ENCODE peak calls at places on chromosome 9, in eight cellular contexts. W, U, O, T, H, C, E and S are unnamed samples.

GRCh38 chr9:109118802-109119438 is 827 bp downstream of the TMEM245 start:
- DNase-seq in W (peak; percentile 17), U (peak; percentile 81), O (no peak), T (no peak), H (peak; percentile 26), C (peak; percentile 27), E (peak; percentile 32), S (peak; percentile 38)

GRCh38 chr9:90455316-90455715 is 187.3 kb downstream of the DIRAS2 start:
- DNase-seq in W (no peak), U (no peak), O (no peak), T (no peak), H (no peak), C (no peak), E (no peak), S (no peak)

GRCh38 chr9:136631038-136632000 is 31.4 kb upstream of the EGFL7 start:
- DNase-seq in W (peak; percentile 89), U (peak; percentile 80), O (peak; percentile 87), T (peak; percentile 87), H (peak; percentile 86), C (peak; percentile 68), E (peak; percentile 70), S (peak; percentile 97)

GRCh38 chr9:99820330-99821186 is 1.1 kb upstream of the NR4A3 start:
- DNase-seq in W (peak; percentile 83), U (no peak), O (peak; percentile 70), T (peak; percentile 90), H (peak; percentile 76), C (peak; percentile 76), E (peak; percentile 75), S (peak; percentile 88)

GRCh38 chr9:75545292-75545691 is 345.2 kb upstream of the PCSK5 start:
- DNase-seq in W (no peak), U (no peak), O (no peak), T (no peak), H (no peak), C (no peak), E (no peak), S (no peak)

GRCh38 chr9:27771803-27772545 is 198.7 kb upstream of the C9orf72 start:
- DNase-seq in W (peak; percentile 85), U (peak; percentile 96), O (no peak), T (peak; percentile 92), H (peak; percentile 86), C (peak; percentile 74), E (peak; percentile 46), S (no peak)

GRCh38 chr9:4206718-4207117 is 93.2 kb downstream of the GLIS3 start:
- DNase-seq in W (peak; percentile 92), U (no peak), O (no peak), T (no peak), H (peak; percentile 53), C (no peak), E (no peak), S (no peak)

GRCh38 chr9:80797841-80798688 is 891.3 kb downstream of the TLE1 start:
- DNase-seq in W (no peak), U (no peak), O (no peak), T (no peak), H (no peak), C (peak; percentile 77), E (peak; percentile 54), S (no peak)

GRCh38 chr9:70484232-70485130 is 70.0 kb upstream of the KLF9 start:
- DNase-seq in W (peak; percentile 95), U (peak; percentile 74), O (peak; percentile 36), T (peak; percentile 95), H (peak; percentile 93), C (peak; percentile 85), E (peak; percentile 67), S (peak; percentile 95)

GRCh38 chr9:108549184-108549583 is 306.6 kb downstream of the ACTL7B start:
- DNase-seq in W (no peak), U (no peak), O (no peak), T (no peak), H (peak; percentile 42), C (no peak), E (no peak), S (no peak)

GRCh38 chr9:106857811-106858470 is 5.0 kb upstream of the ZNF462 start:
- DNase-seq in W (no peak), U (no peak), O (no peak), T (no peak), H (peak; percentile 46), C (no peak), E (no peak), S (no peak)

DNA sequence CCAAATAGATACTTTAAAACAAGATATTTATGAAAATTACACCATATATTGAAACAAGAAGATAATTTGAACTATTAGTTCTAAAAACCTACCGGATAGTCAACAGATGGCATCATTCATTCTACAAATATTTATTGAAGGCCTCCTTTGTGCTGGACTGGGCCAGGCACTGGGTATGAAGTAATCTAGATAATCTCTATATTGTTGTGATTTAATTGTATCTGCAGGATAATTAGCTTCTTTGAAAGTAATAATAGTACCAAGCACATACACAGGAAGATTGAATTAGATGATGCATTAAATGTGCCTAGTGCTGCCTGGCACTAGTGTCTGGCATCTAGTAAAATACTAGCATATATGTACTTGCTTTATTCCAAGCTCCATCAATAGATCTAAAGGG is 735.2 kb upstream of the DMAC1 start:
- DNase-seq in W (no peak), U (no peak), O (no peak), T (no peak), H (no peak), C (no peak), E (no peak), S (no peak)
- H3K4me3 ChIP-seq in W (no peak overlapping the region), U (no peak overlapping the region), O (no peak overlapping the region), T (no peak overlapping the region), H (no peak overlapping the region), C (no peak overlapping the region), E (no peak overlapping the region), S (no peak overlapping the region)

DNA sequence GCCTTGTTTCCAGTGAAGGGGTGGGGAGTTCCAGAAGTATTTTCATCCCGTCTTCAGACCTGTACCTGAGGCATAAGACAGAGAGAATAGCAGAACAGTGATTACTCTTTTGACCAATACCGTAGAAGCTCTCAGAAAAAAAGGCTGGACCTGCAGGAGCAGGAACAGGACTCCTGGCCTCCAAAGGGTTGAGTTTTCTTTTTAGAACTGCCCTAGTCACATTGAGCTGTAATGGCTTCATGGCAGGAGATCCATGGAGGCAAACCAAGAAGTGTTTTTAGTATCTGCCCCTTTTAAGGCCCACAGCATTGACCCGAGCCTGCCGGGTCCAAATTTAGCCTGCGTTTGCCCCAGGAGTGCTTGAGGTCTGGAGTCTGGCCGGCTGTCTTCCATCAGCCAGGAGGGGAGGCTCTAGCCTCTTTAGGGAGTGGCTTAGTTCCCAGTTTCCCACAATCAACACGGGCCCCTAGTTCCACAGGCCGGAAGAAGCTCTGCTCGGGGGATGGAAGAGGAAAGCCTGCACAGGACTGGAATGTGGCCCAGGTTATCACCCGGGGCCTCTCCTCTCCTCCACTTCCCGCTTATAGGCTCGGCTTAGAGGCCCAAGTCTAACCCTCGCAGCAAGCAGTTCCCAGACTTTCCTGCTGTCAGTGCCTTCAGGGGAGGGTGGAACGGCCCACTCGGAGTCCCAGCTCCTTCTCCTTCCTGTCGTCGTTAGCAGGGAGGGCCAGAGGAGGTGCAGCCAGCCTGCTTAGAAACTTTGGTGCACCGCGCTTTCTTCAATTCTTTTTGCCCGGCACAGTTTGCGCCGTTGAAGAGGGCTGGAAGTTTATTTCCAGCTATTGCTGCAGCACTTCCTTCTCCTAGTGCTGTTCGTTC is 80.7 kb downstream of the C9orf152 start:
- DNase-seq in W (peak; percentile 97), U (peak; percentile 95), O (no peak), T (peak; percentile 88), H (peak; percentile 86), C (no peak), E (peak; percentile 58), S (peak; percentile 51)
- H3K4me3 ChIP-seq in W (peak overlapping the region; percentile 60), U (no peak overlapping the region), O (no peak overlapping the region), T (peak overlapping the region; percentile 36), H (peak overlapping the region; percentile 40), C (no peak overlapping the region), E (peak overlapping the region; percentile 52), S (peak overlapping the region; percentile 67)

GRCh38 chr9:131677051-131677444 is 62.8 kb downstream of the RAPGEF1 start:
- DNase-seq in W (peak; percentile 45), U (no peak), O (no peak), T (peak; percentile 54), H (peak; percentile 62), C (no peak), E (peak; percentile 49), S (no peak)

GRCh38 chr9:131676431-131676972 is 63.4 kb downstream of the RAPGEF1 start:
- DNase-seq in W (no peak), U (no peak), O (peak; percentile 67), T (no peak), H (no peak), C (peak; percentile 15), E (no peak), S (peak; percentile 42)

GRCh38 chr9:131679261-131680020 is 60.4 kb downstream of the RAPGEF1 start:
- DNase-seq in W (no peak), U (no peak), O (no peak), T (no peak), H (peak; percentile 29), C (peak; percentile 37), E (no peak), S (peak; percentile 17)

GRCh38 chr9:131677445-131678180 is 62.3 kb downstream of the RAPGEF1 start:
- DNase-seq in W (peak; percentile 77), U (no peak), O (no peak), T (peak; percentile 77), H (peak; percentile 80), C (peak; percentile 79), E (peak; percentile 77), S (peak; percentile 88)

GRCh38 chr9:131678499-131679111 is 61.3 kb downstream of the RAPGEF1 start:
- DNase-seq in W (peak; percentile 89), U (peak; percentile 68), O (no peak), T (peak; percentile 92), H (peak; percentile 95), C (peak; percentile 97), E (peak; percentile 98), S (peak; percentile 98)
- H3K4me3 ChIP-seq in W (no peak overlapping the region), U (no peak overlapping the region), O (no peak overlapping the region), T (no peak overlapping the region), H (no peak overlapping the region), C (no peak overlapping the region), E (no peak overlapping the region), S (peak overlapping the region; percentile 26)

GRCh38 chr9:112333639-112334318 is 360 bp upstream of the PTBP3 start:
- DNase-seq in W (peak; percentile 96), U (peak; percentile 97), O (peak; percentile 88), T (peak; percentile 97), H (peak; percentile 95), C (peak; percentile 98), E (peak; percentile 94), S (peak; percentile 99)

GRCh38 chr9:112332272-112332671 is 1.1 kb downstream of the PTBP3 start:
- DNase-seq in W (no peak), U (no peak), O (peak; percentile 13), T (no peak), H (peak; percentile 34), C (no peak), E (no peak), S (no peak)

GRCh38 chr9:112332674-112332976 is 794 bp downstream of the PTBP3 start:
- DNase-seq in W (no peak), U (no peak), O (no peak), T (no peak), H (no peak), C (no peak), E (no peak), S (no peak)

GRCh38 chr9:112332977-112333638 is at the start of gene PTBP3:
- DNase-seq in W (peak; percentile 68), U (peak; percentile 85), O (peak; percentile 74), T (peak; percentile 69), H (peak; percentile 72), C (peak; percentile 80), E (peak; percentile 69), S (peak; percentile 90)

DNA sequence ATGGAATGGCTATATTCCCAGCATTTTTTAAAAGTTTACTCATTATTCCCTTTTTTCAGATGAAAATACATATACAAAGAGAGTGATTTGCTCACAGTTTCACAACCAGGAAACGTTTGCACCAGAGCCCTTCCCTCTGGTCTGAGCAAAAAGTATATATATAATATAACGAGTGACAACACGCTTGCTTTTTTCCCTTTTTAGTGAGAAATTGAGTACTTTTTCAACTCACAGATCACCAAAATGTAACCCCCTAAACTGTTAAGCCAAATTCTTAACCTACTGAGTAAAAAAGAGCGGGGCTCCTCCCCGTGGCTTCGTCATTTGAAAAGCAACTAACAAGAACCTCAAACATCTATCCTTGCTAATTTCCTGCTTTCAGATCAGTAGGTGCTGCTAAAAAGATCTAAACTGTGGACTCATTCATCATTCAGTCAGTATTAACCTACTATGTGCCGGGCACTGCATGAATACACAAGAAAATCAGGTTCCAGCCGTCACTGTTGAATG is 955 bp upstream of the PTBP3 start:
- DNase-seq in W (peak; percentile 39), U (no peak), O (peak; percentile 77), T (peak; percentile 42), H (peak; percentile 56), C (peak; percentile 54), E (peak; percentile 48), S (peak; percentile 18)
- H3K4me3 ChIP-seq in W (peak overlapping the region; percentile 73), U (no peak overlapping the region), O (peak overlapping the region; percentile 88), T (peak overlapping the region; percentile 68), H (peak overlapping the region; percentile 60), C (peak overlapping the region; percentile 67), E (peak overlapping the region; percentile 66), S (peak overlapping the region; percentile 78)